ENCODE peak calls at places on chromosomes 1 and 21, in four cellular contexts. One of them, this sample, is unnamed.

GRCh38 chr1:23807453-23807852 is 6.9 kb upstream of the GALE start:
- DNase-seq in CD4-positive, alpha-beta memory T cell: no peak
- DNase-seq in left kidney: no peak
- DNase-seq in AG08395: no peak
- DNase-seq in this sample: no peak

GRCh38 chr1:162633327-162633762 is 1.1 kb downstream of the DDR2 start:
- DNase-seq in CD4-positive, alpha-beta memory T cell: no peak
- DNase-seq in left kidney: no peak
- DNase-seq in AG08395: no peak
- DNase-seq in this sample: peak

GRCh38 chr1:231959225-231959884 is 332.8 kb downstream of the DISC1 start:
- DNase-seq in CD4-positive, alpha-beta memory T cell: no peak
- DNase-seq in left kidney: no peak
- DNase-seq in AG08395: peak
- DNase-seq in this sample: no peak

GRCh38 chr21:43312751-43313169 is 114.2 kb downstream of the SIK1 start:
- DNase-seq in CD4-positive, alpha-beta memory T cell: no peak
- DNase-seq in left kidney: no peak
- DNase-seq in AG08395: no peak
- DNase-seq in this sample: no peak

GRCh38 chr1:30823627-30823968 is 66.0 kb upstream of the LAPTM5 start:
- DNase-seq in CD4-positive, alpha-beta memory T cell: no peak
- DNase-seq in left kidney: no peak
- DNase-seq in AG08395: no peak
- DNase-seq in this sample: peak

GRCh38 chr1:18637962-18638817 is 7.5 kb downstream of the PAX7 start:
- DNase-seq in CD4-positive, alpha-beta memory T cell: no peak
- DNase-seq in left kidney: no peak
- DNase-seq in AG08395: no peak
- DNase-seq in this sample: no peak

GRCh38 chr1:202860744-202861419 is 28.1 kb downstream of the RABIF start:
- DNase-seq in CD4-positive, alpha-beta memory T cell: peak
- DNase-seq in left kidney: peak
- DNase-seq in AG08395: peak
- DNase-seq in this sample: peak

GRCh38 chr1:208158640-208159541 is 85.3 kb downstream of the PLXNA2 start:
- DNase-seq in CD4-positive, alpha-beta memory T cell: no peak
- DNase-seq in left kidney: peak
- DNase-seq in AG08395: no peak
- DNase-seq in this sample: peak

GRCh38 chr1:38000529-38001453 is 4.5 kb downstream of the FHL3 start:
- DNase-seq in CD4-positive, alpha-beta memory T cell: no peak
- DNase-seq in left kidney: peak
- DNase-seq in AG08395: peak
- DNase-seq in this sample: peak

GRCh38 chr21:40768056-40768455 is 78.9 kb downstream of the DSCAM start:
- DNase-seq in CD4-positive, alpha-beta memory T cell: no peak
- DNase-seq in left kidney: no peak
- DNase-seq in AG08395: no peak
- DNase-seq in this sample: no peak

GRCh38 chr1:169696273-169697100 is 14.9 kb downstream of the SELL start:
- DNase-seq in CD4-positive, alpha-beta memory T cell: no peak
- DNase-seq in left kidney: no peak
- DNase-seq in AG08395: no peak
- DNase-seq in this sample: no peak

GRCh38 chr1:184860535-184860934 is 105.9 kb upstream of the EDEM3 start:
- DNase-seq in CD4-positive, alpha-beta memory T cell: no peak
- DNase-seq in left kidney: no peak
- DNase-seq in AG08395: peak
- DNase-seq in this sample: no peak

GRCh38 chr21:30443226-30443625 is 3.2 kb downstream of the KRTAP15-1 start:
- DNase-seq in CD4-positive, alpha-beta memory T cell: no peak
- DNase-seq in left kidney: no peak
- DNase-seq in AG08395: no peak
- DNase-seq in this sample: no peak

GRCh38 chr1:82704393-82704792 is 903.7 kb downstream of the ADGRL2 start:
- DNase-seq in CD4-positive, alpha-beta memory T cell: no peak
- DNase-seq in left kidney: peak
- DNase-seq in AG08395: no peak
- DNase-seq in this sample: no peak

GRCh38 chr1:199546323-199546722 is 481.2 kb upstream of the NR5A2 start:
- DNase-seq in CD4-positive, alpha-beta memory T cell: no peak
- DNase-seq in left kidney: no peak
- DNase-seq in AG08395: no peak
- DNase-seq in this sample: peak

GRCh38 chr1:202112864-202113689 is 9.6 kb upstream of the GPR37L1 start:
- DNase-seq in CD4-positive, alpha-beta memory T cell: no peak
- DNase-seq in left kidney: no peak
- DNase-seq in AG08395: peak
- DNase-seq in this sample: peak

GRCh38 chr1:94947453-94947852 is 20.5 kb upstream of the CNN3 start:
- DNase-seq in CD4-positive, alpha-beta memory T cell: no peak
- DNase-seq in left kidney: no peak
- DNase-seq in AG08395: peak
- DNase-seq in this sample: peak

GRCh38 chr1:245810789-245811337 is 656.1 kb downstream of the KIF26B start:
- DNase-seq in CD4-positive, alpha-beta memory T cell: no peak
- DNase-seq in left kidney: peak
- DNase-seq in AG08395: no peak
- DNase-seq in this sample: no peak

GRCh38 chr1:7703321-7704213 is 67.5 kb upstream of the VAMP3 start:
- DNase-seq in CD4-positive, alpha-beta memory T cell: no peak
- DNase-seq in left kidney: peak
- DNase-seq in AG08395: no peak
- DNase-seq in this sample: peak

This sample was measured in Daoy.